ENCODE peak calls at places on chromosomes 1 and 21, in four cellular contexts. K is uterus, U is GM12878, M is IMR-90. N is an unnamed sample. For H3K9me3, the result is how much of the 10 kb centered on the place peaks cover.

GRCh38 chr1:198637157-198637556 is 1.7 kb upstream of the PTPRC start:
- DNase-seq in U (no peak), M (no peak), K (no peak), N (no peak)

GRCh38 chr1:198687429-198687828 is 48.6 kb downstream of the PTPRC start:
- DNase-seq in M (no peak), K (no peak), U (no peak), N (no peak)

GRCh38 chr1:66405046-66405445 is 128.9 kb upstream of the SGIP1 start:
- DNase-seq in K (no peak), U (no peak), M (peak), N (no peak)

GRCh38 chr1:117105003-117105402 is 16.5 kb downstream of the TRIM45 start:
- DNase-seq in U (no peak), M (peak), K (no peak), N (no peak)

GRCh38 chr1:147171399-147172167 is 687 bp downstream of the PRKAB2 start:
- DNase-seq in K (no peak), M (no peak), U (no peak), N (no peak)

GRCh38 chr1:219660666-219661463 is 48.0 kb upstream of the ZC3H11B start:
- DNase-seq in K (peak), M (peak), U (peak), N (peak)

GRCh38 chr1:43450251-43451070 is 3.3 kb downstream of the HYI start:
- DNase-seq in M (no peak), U (no peak), K (no peak), N (peak)

GRCh38 chr1:24600551-24600950 is 42.6 kb upstream of the SRRM1 start:
- DNase-seq in U (no peak), K (no peak), M (no peak), N (no peak)

GRCh38 chr1:201104141-201104540 is 8.1 kb downstream of the CACNA1S start:
- DNase-seq in K (no peak), M (no peak), U (no peak), N (no peak)

GRCh38 chr1:7525664-7526063 is 245.4 kb upstream of the VAMP3 start:
- DNase-seq in U (no peak), K (no peak), M (no peak), N (no peak)

GRCh38 chr1:161825831-161826230 is 59.7 kb downstream of the ATF6 start:
- DNase-seq in M (no peak), K (no peak), U (no peak), N (no peak)

GRCh38 chr1:71068325-71069240 is 12.3 kb downstream of the ZRANB2 start:
- DNase-seq in K (peak), U (no peak), M (no peak), N (no peak)

GRCh38 chr21:35508389-35508888 is 459.3 kb upstream of the RUNX1 start:
- DNase-seq in U (no peak), K (no peak), M (peak), N (no peak)

GRCh38 chr1:20698195-20698910 is 19.5 kb downstream of the KIF17 start:
- DNase-seq in M (peak), K (no peak), U (no peak), N (no peak)

GRCh38 chr1:87130437-87130836 is 198.2 kb upstream of the LMO4 start:
- DNase-seq in U (no peak), M (no peak), K (no peak), N (no peak)
- H3K4me3 ChIP-seq in U (no peak), M (no peak), K (no peak), N (no peak)

GRCh38 chr1:17617787-17618557 is 78.5 kb downstream of the ARHGEF10L start:
- DNase-seq in M (peak), U (no peak), K (peak), N (no peak)
- TF ChIP-seq POLR2A in M (no peak), U (no peak), K (no peak), N (no peak)

GRCh38 chr1:210777914-210778313 is 356.0 kb downstream of the KCNH1 start:
- DNase-seq in M (no peak), U (no peak), K (no peak), N (no peak)
- H3K9me3 ChIP-seq in M (under half), U (under half), K (under half), N (under half)

GRCh38 chr1:154468480-154469240 is 33.4 kb upstream of the TDRD10 start:
- DNase-seq in K (no peak), M (no peak), U (no peak), N (no peak)
- H3K4me3 ChIP-seq in K (no peak), M (no peak), U (no peak), N (no peak)

GRCh38 chr1:54487571-54488050 is 60.4 kb upstream of the ACOT11 start:
- DNase-seq in U (no peak), M (no peak), K (no peak), N (peak)

GRCh38 chr1:54486864-54487263 is 61.2 kb upstream of the ACOT11 start:
- DNase-seq in K (peak), U (no peak), M (no peak), N (no peak)

GRCh38 chr1:54488831-54489626 is 59.0 kb upstream of the ACOT11 start:
- DNase-seq in M (peak), U (no peak), K (peak), N (peak)

GRCh38 chr1:54489627-54490240 is 58.3 kb upstream of the ACOT11 start:
- DNase-seq in U (no peak), K (no peak), M (no peak), N (no peak)

GRCh38 chr1:54488065-54488750 is 59.8 kb upstream of the ACOT11 start:
- DNase-seq in U (no peak), K (peak), M (peak), N (peak)
- TF ChIP-seq POLR2A in U (peak), K (peak), M (no peak), N (peak)

GRCh38 chr1:93615201-93616150 is 66.2 kb downstream of the BCAR3 start:
- DNase-seq in U (peak), M (peak), K (no peak), N (no peak)

GRCh38 chr1:93619507-93620168 is 62.0 kb downstream of the BCAR3 start:
- DNase-seq in U (no peak), K (no peak), M (no peak), N (no peak)

GRCh38 chr1:93616996-93617669 is 64.5 kb downstream of the BCAR3 start:
- DNase-seq in M (no peak), K (peak), U (no peak), N (no peak)

GRCh38 chr1:93616221-93616995 is 65.2 kb downstream of the BCAR3 start:
- DNase-seq in U (no peak), K (no peak), M (no peak), N (no peak)

DNA sequence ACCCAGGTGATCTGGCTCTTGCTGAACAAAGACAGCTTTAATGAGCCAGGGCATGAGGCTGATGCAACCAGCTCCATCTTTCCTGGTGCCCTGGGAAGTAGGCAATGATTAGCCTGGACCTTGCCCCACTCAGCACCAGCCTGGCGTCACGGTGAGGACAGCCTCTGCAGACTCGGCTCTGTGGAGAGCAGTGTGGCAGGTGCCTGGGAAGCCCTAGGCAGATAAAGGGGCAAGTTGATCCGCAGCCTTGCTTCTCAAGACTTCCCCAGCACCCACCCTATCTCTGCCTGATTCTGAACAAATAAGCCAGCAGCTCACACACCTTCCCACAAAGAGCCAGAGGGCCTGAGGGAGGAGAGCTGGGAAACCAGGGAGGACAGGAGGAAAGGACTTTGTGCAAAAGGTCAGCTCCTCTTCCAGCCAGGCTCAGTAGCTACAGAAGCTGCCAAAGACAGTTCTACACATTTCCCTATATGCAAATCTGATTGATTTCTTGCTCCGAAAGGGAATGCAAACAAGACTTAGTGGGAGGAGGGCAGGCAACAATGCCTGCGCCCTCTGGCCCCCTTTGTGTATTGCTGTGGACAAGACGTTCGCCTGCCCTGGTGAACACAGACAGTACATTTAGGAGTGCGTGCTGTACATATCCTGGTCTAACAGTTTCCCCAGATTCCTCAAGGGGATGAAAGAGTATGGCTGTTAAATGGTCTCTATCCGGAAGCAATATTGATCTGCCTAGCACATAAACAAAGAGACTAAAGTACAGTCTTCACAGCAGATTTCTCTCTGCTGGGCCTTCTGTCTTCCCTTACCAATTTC is 63.8 kb downstream of the BCAR3 start:
- DNase-seq in K (no peak), U (no peak), M (no peak), N (no peak)
- H3K9me3 ChIP-seq in K (under half), U (under half), M (under half), N (under half)

DNA sequence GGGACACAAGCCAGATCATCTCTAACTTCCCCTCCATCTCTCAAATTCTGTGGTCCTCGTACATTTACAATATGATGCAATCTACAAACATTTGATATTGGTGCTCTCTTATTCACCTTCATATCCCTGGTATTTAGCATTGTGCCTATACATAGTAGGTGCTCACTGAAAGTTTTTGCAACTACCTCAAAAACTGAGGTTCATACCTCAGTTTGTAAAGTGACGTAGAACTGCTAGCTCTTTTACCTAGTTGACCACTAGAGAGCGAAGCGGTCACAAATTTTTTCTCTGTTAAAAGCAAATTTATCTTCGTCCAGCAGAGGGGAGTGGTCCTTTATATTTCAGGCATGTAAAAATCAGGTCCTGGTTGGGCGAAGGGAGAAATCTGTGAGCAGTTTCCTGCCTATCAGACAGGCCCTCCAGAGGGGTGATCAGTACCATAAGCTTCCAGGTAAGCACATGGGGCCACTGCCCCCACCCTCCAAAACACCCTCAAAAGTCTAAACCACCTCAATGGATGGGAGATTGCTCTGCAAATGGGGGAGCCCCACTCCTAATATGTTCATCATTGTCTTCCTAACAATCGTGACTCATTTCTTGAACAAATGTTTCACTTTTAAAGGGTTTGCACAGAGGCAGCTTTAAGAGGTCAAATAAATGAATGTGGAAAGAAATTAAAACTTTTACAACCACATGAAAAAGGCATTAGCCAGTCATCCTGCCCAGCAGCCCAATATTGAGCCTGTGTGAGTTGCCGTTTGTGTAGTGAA is 10.6 kb upstream of the HLCS start:
- DNase-seq in U (peak), K (peak), M (peak), N (no peak)
- H3K4me3 ChIP-seq in U (peak), K (no peak), M (no peak), N (no peak)

GRCh38 chr1:151790071-151790939 is at the start of gene TDRKH:
- DNase-seq in M (peak), U (peak), K (peak), N (peak)
- TF ChIP-seq POLR2A in M (no peak), U (peak), K (peak), N (peak)

GRCh38 chr1:248755505-248755904 is at the start of gene LYPD8:
- DNase-seq in M (no peak), U (no peak), K (no peak), N (no peak)

GRCh38 chr1:248752981-248753525 is 2.5 kb downstream of the LYPD8 start:
- DNase-seq in U (no peak), K (no peak), M (no peak), N (no peak)

GRCh38 chr1:248752119-248752931 is 3.2 kb downstream of the LYPD8 start:
- DNase-seq in K (no peak), U (no peak), M (no peak), N (no peak)

GRCh38 chr1:248751635-248752034 is 3.9 kb downstream of the LYPD8 start:
- DNase-seq in M (no peak), U (no peak), K (no peak), N (no peak)

GRCh38 chr1:248753715-248754280 is 1.8 kb downstream of the LYPD8 start:
- DNase-seq in M (no peak), K (no peak), U (no peak), N (no peak)
- H3K9me3 ChIP-seq in M (under half), K (under half), U (under half), N (under half)

GRCh38 chr1:9198538-9199361 is 35.8 kb upstream of the H6PD start:
- DNase-seq in U (no peak), M (peak), K (no peak), N (no peak)
- H3K4me3 ChIP-seq in U (no peak), M (peak), K (no peak), N (no peak)

N was measured in ovary.